ENCODE peak calls at places on chromosomes 11 and 22, in five cellular contexts. B is BJ, M is left lung, H is SK-N-SH, C is astrocyte of the cerebellum. S is an unnamed sample.

GRCh38 chr22:47293368-47294221 is 531.1 kb downstream of the TBC1D22A start:
- DNase-seq in B (no peak), M (no peak), C (no peak), H (no peak), S (no peak)

GRCh38 chr22:49582171-49582570 is 245.5 kb downstream of the BRD1 start:
- DNase-seq in B (no peak), C (no peak), H (peak; percentile 46), M (no peak), S (no peak)

GRCh38 chr11:126394036-126394435 is 38.5 kb downstream of the ST3GAL4 start:
- DNase-seq in H (no peak), C (no peak), M (no peak), B (no peak), S (no peak)

GRCh38 chr11:67301951-67302516 is 1.3 kb upstream of the SSH3 start:
- DNase-seq in B (no peak), M (peak; percentile 86), H (no peak), C (no peak), S (no peak)

GRCh38 chr11:114073506-114074381 is 14.2 kb downstream of the ZBTB16 start:
- DNase-seq in M (no peak), C (no peak), H (peak; percentile 61), B (no peak), S (no peak)

GRCh38 chr11:109680127-109680526 is 258.1 kb downstream of the C11orf87 start:
- DNase-seq in H (no peak), B (no peak), C (no peak), M (no peak), S (no peak)

GRCh38 chr11:59557940-59558643 is 46.8 kb downstream of the OR4D9 start:
- DNase-seq in B (no peak), H (no peak), M (no peak), C (no peak), S (no peak)

GRCh38 chr11:61534025-61534900 is 25.7 kb downstream of the LRRC10B start:
- DNase-seq in B (no peak), M (no peak), C (no peak), H (no peak), S (no peak)

GRCh38 chr22:42719133-42719532 is 1.5 kb downstream of the A4GALT start:
- DNase-seq in H (no peak), M (no peak), C (no peak), B (no peak), S (no peak)

GRCh38 chr11:108853151-108853550 is 188.3 kb downstream of the DDX10 start:
- DNase-seq in B (no peak), C (no peak), H (no peak), M (no peak), S (no peak)

GRCh38 chr11:128424271-128424709 is 163.1 kb downstream of the ETS1 start:
- DNase-seq in C (no peak), H (no peak), M (no peak), B (no peak), S (no peak)

GRCh38 chr11:130246719-130247118 is 68.0 kb downstream of the ZBTB44 start:
- DNase-seq in C (no peak), B (no peak), M (no peak), H (no peak), S (no peak)

GRCh38 chr11:68181719-68182451 is 31.2 kb downstream of the KMT5B start:
- DNase-seq in B (peak; percentile 46), M (no peak), H (no peak), C (no peak), S (no peak)

GRCh38 chr22:44037519-44038370 is 13.6 kb downstream of the PARVB start:
- DNase-seq in H (no peak), B (peak; percentile 88), C (peak; percentile 75), M (peak; percentile 51), S (peak; percentile 69)

GRCh38 chr11:67356867-67357561 is 3.7 kb upstream of the POLD4 start:
- DNase-seq in B (no peak), C (peak; percentile 73), M (peak; percentile 88), H (peak; percentile 84), S (no peak)

GRCh38 chr11:94734563-94735275 is 33.4 kb upstream of the AMOTL1 start:
- DNase-seq in C (no peak), M (no peak), B (no peak), H (no peak), S (no peak)

GRCh38 chr11:112082729-112083128 is 3.8 kb downstream of the TIMM8B start:
- DNase-seq in B (peak; percentile 28), C (no peak), H (no peak), M (no peak), S (no peak)

GRCh38 chr11:72668645-72669347 is 5.4 kb downstream of the PDE2A start:
- DNase-seq in B (no peak), M (no peak), H (no peak), C (no peak), S (no peak)

GRCh38 chr11:6988506-6988905 is 31.6 kb downstream of the ZNF214 start:
- DNase-seq in C (peak; percentile 32), B (no peak), M (no peak), H (no peak), S (no peak)

GRCh38 chr11:102831128-102831708 is 12.2 kb downstream of the MMP3 start:
- DNase-seq in B (no peak), M (peak; percentile 81), H (peak; percentile 40), C (no peak), S (no peak)
- TF ChIP-seq CTCF in B (peak; percentile 83), M (no peak), H (peak; percentile 73), C (peak; percentile 56), S (peak; percentile 90)

GRCh38 chr11:35163209-35163608 is 24.2 kb downstream of the CD44 start:
- DNase-seq in B (no peak), H (no peak), C (no peak), M (no peak), S (no peak)
- H3K4me3 ChIP-seq in B (no peak overlapping the region), H (no peak overlapping the region), C (no peak overlapping the region), M (no peak overlapping the region), S (no peak overlapping the region)

GRCh38 chr11:12496181-12497025 is 119.0 kb downstream of the PARVA start:
- DNase-seq in B (no peak), H (no peak), C (no peak), M (no peak), S (no peak)
- TF ChIP-seq CTCF in B (peak; percentile 15), H (peak; percentile 29), C (no peak), M (no peak), S (peak; percentile 13)

DNA sequence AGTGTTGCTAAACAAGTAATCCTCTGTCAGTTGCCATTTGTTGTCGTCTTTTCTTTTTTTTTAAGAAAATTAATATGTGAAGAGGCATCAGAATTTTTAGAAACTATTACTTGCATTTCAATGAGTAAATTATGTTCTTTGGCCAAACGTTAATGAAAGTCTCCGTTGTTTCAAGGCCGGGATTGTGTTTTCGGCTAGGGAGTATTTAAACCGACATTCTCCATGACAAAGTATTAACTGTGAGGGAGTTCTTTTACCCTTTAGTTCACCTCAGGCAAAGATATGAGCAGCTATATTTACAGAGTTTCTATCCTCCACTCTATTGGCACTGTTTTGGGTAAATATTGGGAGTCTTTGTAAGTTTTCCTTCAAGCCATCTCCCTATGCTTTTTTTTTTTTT is 668.9 kb downstream of the METTL15 start:
- DNase-seq in H (no peak), M (no peak), C (no peak), B (no peak), S (no peak)
- H3K4me3 ChIP-seq in H (no peak overlapping the region), M (no peak overlapping the region), C (no peak overlapping the region), B (no peak overlapping the region), S (no peak overlapping the region)

GRCh38 chr22:27185099-27185709 is 527.8 kb downstream of the MIAT start:
- DNase-seq in H (no peak), M (no peak), B (no peak), C (no peak), S (no peak)

GRCh38 chr22:27185903-27186302 is 528.5 kb downstream of the MIAT start:
- DNase-seq in H (peak; percentile 42), B (no peak), M (no peak), C (no peak), S (no peak)

GRCh38 chr22:27179161-27179560 is 521.8 kb downstream of the MIAT start:
- DNase-seq in C (no peak), H (no peak), M (no peak), B (no peak), S (no peak)

GRCh38 chr22:27183474-27183873 is 526.1 kb downstream of the MIAT start:
- DNase-seq in B (no peak), M (no peak), H (no peak), C (no peak), S (no peak)

GRCh38 chr22:27181537-27181936 is 524.1 kb downstream of the MIAT start:
- DNase-seq in M (no peak), H (no peak), B (no peak), C (no peak), S (no peak)
- TF ChIP-seq CTCF in M (no peak), H (no peak), B (no peak), C (no peak), S (no peak)

DNA sequence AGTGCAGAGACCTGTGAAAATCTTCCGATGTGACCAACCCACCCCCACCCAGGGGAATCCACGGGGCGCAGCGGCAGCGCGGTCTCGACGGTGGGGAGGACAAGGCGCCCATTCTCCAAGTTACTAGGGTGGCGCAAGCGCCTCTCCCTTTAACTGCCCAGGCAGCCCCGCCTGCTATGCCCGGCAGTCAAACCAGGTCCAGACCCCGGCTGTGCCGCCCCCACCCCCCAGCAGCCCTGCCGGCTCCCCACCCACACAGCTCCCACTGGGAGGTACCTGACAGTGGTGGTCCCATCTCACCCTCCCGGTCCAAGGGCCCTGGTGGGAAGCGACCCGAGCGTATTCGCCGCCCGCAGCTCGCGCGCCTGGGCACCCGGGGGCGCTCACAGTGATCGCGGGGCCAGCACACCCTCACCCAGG is 423 bp downstream of the TRPM5 start:
- DNase-seq in B (no peak), M (peak; percentile 81), C (no peak), H (no peak), S (no peak)
- H3K4me3 ChIP-seq in B (no peak overlapping the region), M (peak overlapping the region; percentile 60), C (no peak overlapping the region), H (peak overlapping the region; percentile 38), S (no peak overlapping the region)

DNA sequence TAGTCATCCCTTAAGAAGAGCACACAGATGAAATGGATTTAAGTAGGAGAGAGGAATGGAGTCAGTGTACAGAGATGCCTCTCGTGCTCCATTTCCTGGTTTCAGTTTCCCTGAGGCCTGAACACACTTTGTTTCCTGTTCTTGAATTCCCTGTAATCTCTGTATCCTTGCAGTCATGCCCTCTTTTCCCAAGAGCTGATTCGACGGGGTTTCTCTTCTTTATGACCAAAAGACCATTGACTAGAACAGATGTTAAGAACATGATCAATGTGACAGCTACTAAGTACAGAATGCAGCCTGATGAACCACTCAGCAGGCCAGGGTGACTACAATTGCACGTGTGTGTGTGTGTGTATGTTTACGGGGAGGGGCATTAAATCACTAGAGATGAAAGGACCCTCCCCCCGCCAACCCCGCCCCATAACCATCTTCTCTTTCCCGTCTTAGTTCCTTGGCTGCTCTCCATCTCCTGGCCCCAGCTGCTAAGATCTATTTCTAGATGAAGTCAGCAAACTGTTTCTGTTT is 26.2 kb downstream of the SLC22A6 start:
- DNase-seq in C (no peak), B (no peak), M (no peak), H (no peak), S (no peak)
- TF ChIP-seq CTCF in C (no peak), B (no peak), M (no peak), H (no peak), S (no peak)

S was measured in AG09309.